ENCODE peak calls at places on chromosomes 11 and 22, in eight cellular contexts. X is HCT116; J is GM23338; M is BJ; I is CD4-positive, alpha-beta memory T cell; D is adipocyte; O is fibroblast of mammary gland; F is foreskin fibroblast. C is an unnamed sample.

GRCh38 chr11:55895216-55895615 is 12.1 kb downstream of the TRIM51 start:
- DNase-seq in X (no peak), J (peak), M (no peak), I (no peak), D (no peak), O (no peak), F (no peak), C (no peak)

GRCh38 chr11:123231777-123232176 is 36.7 kb upstream of the CLMP start:
- DNase-seq in X (no peak), J (no peak), M (no peak), I (no peak), D (no peak), O (no peak), F (no peak), C (no peak)

GRCh38 chr11:118895093-118896039 is 11.7 kb downstream of the CXCR5 start:
- DNase-seq in X (no peak), J (peak), M (no peak), I (peak), D (no peak), O (no peak), F (no peak), C (peak)

GRCh38 chr11:112525844-112526590 is 265.4 kb upstream of the PLET1 start:
- DNase-seq in X (no peak), J (no peak), M (no peak), I (no peak), D (no peak), O (no peak), F (no peak), C (peak)

GRCh38 chr11:22670803-22671202 is 4.4 kb downstream of the GAS2 start:
- DNase-seq in X (no peak), J (peak), M (no peak), I (no peak), D (no peak), O (no peak), F (no peak), C (peak)

GRCh38 chr22:31618057-31618456 is 44.0 kb downstream of the PISD start:
- DNase-seq in X (no peak), J (no peak), M (no peak), I (no peak), D (no peak), O (no peak), F (no peak), C (no peak)

GRCh38 chr11:15761235-15761634 is 595.1 kb downstream of the SOX6 start:
- DNase-seq in X (no peak), J (no peak), M (no peak), I (no peak), D (no peak), O (no peak), F (no peak), C (no peak)

GRCh38 chr11:46491661-46492331 is 100.2 kb upstream of the CHRM4 start:
- DNase-seq in X (no peak), J (no peak), M (no peak), I (no peak), D (no peak), O (no peak), F (peak), C (peak)

GRCh38 chr11:19442554-19442910 is 201.8 kb upstream of the E2F8 start:
- DNase-seq in X (no peak), J (no peak), M (no peak), I (no peak), D (no peak), O (no peak), F (no peak), C (no peak)

GRCh38 chr11:104120493-104121200 is 43.3 kb downstream of the PDGFD start:
- DNase-seq in X (no peak), J (no peak), M (no peak), I (no peak), D (no peak), O (no peak), F (no peak), C (no peak)

GRCh38 chr11:117528061-117528780 is 200.6 kb downstream of the CEP164 start:
- DNase-seq in X (no peak), J (no peak), M (no peak), I (no peak), D (no peak), O (no peak), F (no peak), C (peak)

GRCh38 chr11:75888391-75888790 is 73.4 kb downstream of the UVRAG start:
- DNase-seq in X (no peak), J (no peak), M (no peak), I (no peak), D (no peak), O (no peak), F (no peak), C (no peak)

GRCh38 chr22:22923930-22924329 is 36.3 kb downstream of the IGLL5 start:
- DNase-seq in X (no peak), J (no peak), M (no peak), I (no peak), D (no peak), O (no peak), F (no peak), C (no peak)

GRCh38 chr11:10382518-10382917 is 72.5 kb upstream of the AMPD3 start:
- DNase-seq in X (peak), J (peak), M (no peak), I (no peak), D (no peak), O (peak), F (peak), C (no peak)

GRCh38 chr11:74815966-74816365 is 67.3 kb downstream of the RNF169 start:
- DNase-seq in X (no peak), J (peak), M (no peak), I (no peak), D (no peak), O (no peak), F (no peak), C (no peak)

GRCh38 chr11:63682045-63682915 is 980 bp downstream of the RTN3 start:
- DNase-seq in X (no peak), J (peak), M (no peak), I (no peak), D (peak), O (peak), F (peak), C (peak)

GRCh38 chr11:46338636-46338987 is 8.7 kb upstream of the DGKZ start:
- DNase-seq in X (no peak), J (peak), M (no peak), I (no peak), D (no peak), O (peak), F (peak), C (no peak)

GRCh38 chr11:63813563-63814382 is 517 bp downstream of the SPINDOC start:
- DNase-seq in X (no peak), J (peak), M (no peak), I (no peak), D (peak), O (peak), F (peak), C (peak)

GRCh38 chr11:62130498-62131464 is 7.0 kb downstream of the INCENP start:
- DNase-seq in X (no peak), J (peak), M (no peak), I (no peak), D (no peak), O (no peak), F (no peak), C (no peak)

GRCh38 chr11:92251980-92252379 is 27.4 kb downstream of the FAT3 start:
- DNase-seq in X (no peak), J (no peak), M (no peak), I (no peak), D (peak), O (no peak), F (no peak), C (no peak)

GRCh38 chr11:95845168-95845567 is 54.9 kb downstream of the CEP57 start:
- DNase-seq in X (no peak), J (no peak), M (no peak), I (no peak), D (no peak), O (no peak), F (no peak), C (no peak)

GRCh38 chr11:19980957-19981669 is 179.2 kb downstream of the DBX1 start:
- DNase-seq in X (no peak), J (no peak), M (peak), I (no peak), D (peak), O (no peak), F (peak), C (no peak)

GRCh38 chr11:66221726-66222236 is 46.7 kb upstream of the RAB1B start:
- DNase-seq in X (no peak), J (no peak), M (no peak), I (no peak), D (peak), O (peak), F (peak), C (no peak)

GRCh38 chr11:57237204-57237681 is at the start of gene APLNR:
- DNase-seq in X (no peak), J (no peak), M (no peak), I (no peak), D (no peak), O (no peak), F (no peak), C (no peak)

GRCh38 chr22:44026630-44027511 is 2.8 kb downstream of the PARVB start:
- DNase-seq in X (no peak), J (no peak), M (no peak), I (peak), D (no peak), O (peak), F (peak), C (no peak)

GRCh38 chr22:46052801-46053562 is 76.0 kb upstream of the WNT7B start:
- DNase-seq in X (no peak), J (no peak), M (no peak), I (no peak), D (peak), O (peak), F (peak), C (no peak)

GRCh38 chr11:2587132-2587930 is 112.5 kb downstream of the KCNQ1OT1 start:
- DNase-seq in X (no peak), J (no peak), M (no peak), I (no peak), D (no peak), O (no peak), F (no peak), C (no peak)

GRCh38 chr11:58958500-58958899 is 19.2 kb downstream of the GLYATL1 start:
- DNase-seq in X (peak), J (peak), M (no peak), I (no peak), D (peak), O (peak), F (peak), C (peak)

GRCh38 chr11:10329935-10330334 is 25.1 kb downstream of the ADM start:
- DNase-seq in X (no peak), J (no peak), M (peak), I (no peak), D (peak), O (peak), F (peak), C (no peak)

GRCh38 chr11:127217941-127218615 is 217.5 kb upstream of the KIRREL3 start:
- DNase-seq in X (no peak), J (no peak), M (no peak), I (no peak), D (no peak), O (no peak), F (no peak), C (no peak)

GRCh38 chr11:69391192-69392103 is 90.0 kb upstream of the LINC01488 start:
- DNase-seq in X (no peak), J (no peak), M (no peak), I (no peak), D (no peak), O (no peak), F (no peak), C (no peak)

GRCh38 chr11:76158394-76159302 is 47.7 kb downstream of the WNT11 start:
- DNase-seq in X (no peak), J (no peak), M (no peak), I (no peak), D (no peak), O (no peak), F (no peak), C (no peak)

GRCh38 chr11:111476961-111477360 is 35.2 kb downstream of the BTG4 start:
- DNase-seq in X (no peak), J (no peak), M (no peak), I (no peak), D (no peak), O (no peak), F (peak), C (no peak)

GRCh38 chr11:11446562-11446961 is 93.5 kb upstream of the CSNK2A3 start:
- DNase-seq in X (no peak), J (no peak), M (no peak), I (no peak), D (no peak), O (no peak), F (no peak), C (no peak)
- H3K4me3 ChIP-seq in X (no peak), J (no peak), M (no peak), I (no peak), D (no peak), O (no peak), F (no peak), C (no peak)

GRCh38 chr22:49935561-49935960 is 17.1 kb downstream of the CRELD2 start:
- DNase-seq in X (no peak), J (peak), M (no peak), I (no peak), D (no peak), O (peak), F (no peak), C (no peak)
- H3K4me3 ChIP-seq in X (no peak), J (no peak), M (peak), I (no peak), D (no peak), O (no peak), F (no peak), C (peak)

GRCh38 chr11:134071306-134071705 is 2.4 kb downstream of the JAM3 start:
- DNase-seq in X (no peak), J (no peak), M (no peak), I (no peak), D (no peak), O (no peak), F (no peak), C (no peak)

GRCh38 chr11:134068829-134069425 is at the start of gene JAM3:
- DNase-seq in X (no peak), J (peak), M (peak), I (peak), D (peak), O (peak), F (peak), C (peak)

GRCh38 chr11:134071766-134072403 is 3.0 kb downstream of the JAM3 start:
- DNase-seq in X (no peak), J (peak), M (no peak), I (no peak), D (no peak), O (no peak), F (no peak), C (no peak)

GRCh38 chr11:134069426-134069921 is 602 bp downstream of the JAM3 start:
- DNase-seq in X (no peak), J (peak), M (no peak), I (no peak), D (peak), O (peak), F (peak), C (no peak)

DNA sequence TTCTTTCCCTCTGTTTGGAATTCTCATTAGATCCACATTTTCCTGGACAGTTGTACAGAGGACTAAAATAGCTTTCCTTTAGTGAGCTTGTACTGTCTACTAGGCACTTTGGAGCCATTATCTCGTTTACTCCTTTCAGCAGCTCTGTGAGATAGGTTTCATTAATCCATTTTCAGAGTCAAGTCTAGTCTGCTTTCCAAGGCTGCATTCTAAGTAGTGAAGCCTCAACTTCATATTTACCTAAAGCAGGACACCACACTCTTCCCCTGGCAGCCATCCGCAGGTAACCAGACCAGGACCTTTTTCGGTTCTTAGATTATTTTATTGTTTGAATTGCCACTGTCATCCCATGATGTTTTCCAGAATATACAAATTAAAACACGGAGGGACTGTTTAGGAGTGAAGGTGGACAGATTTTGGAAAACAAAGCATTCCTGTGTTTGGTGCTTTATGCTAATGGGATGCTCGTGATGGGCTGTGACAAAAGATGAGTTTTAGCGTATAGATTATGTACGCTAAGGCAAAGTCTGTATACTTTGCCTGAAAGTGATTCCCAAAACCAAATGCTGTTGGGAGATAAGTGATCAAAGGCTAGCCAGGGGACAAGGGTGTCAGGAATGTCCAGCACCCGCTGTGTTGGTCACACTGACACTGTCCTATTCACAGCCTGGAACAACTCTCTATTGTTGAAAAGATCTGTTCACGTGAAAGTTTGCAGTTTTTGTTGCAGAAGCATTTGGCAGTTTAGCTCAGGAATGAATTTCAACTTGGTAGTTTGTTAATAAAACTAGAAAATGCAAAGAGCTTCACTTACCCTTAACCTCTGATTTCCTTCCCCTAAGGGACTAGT is 1.3 kb downstream of the JAM3 start:
- DNase-seq in X (no peak), J (no peak), M (no peak), I (no peak), D (no peak), O (no peak), F (no peak), C (no peak)
- H3K4me3 ChIP-seq in X (no peak), J (peak), M (peak), I (no peak), D (peak), O (peak), F (peak), C (peak)

GRCh38 chr11:124896071-124896750 is 1.5 kb downstream of the ROBO4 start:
- DNase-seq in X (no peak), J (no peak), M (no peak), I (no peak), D (no peak), O (no peak), F (no peak), C (no peak)

GRCh38 chr11:124896821-124897391 is 759 bp downstream of the ROBO4 start:
- DNase-seq in X (no peak), J (no peak), M (no peak), I (no peak), D (no peak), O (peak), F (peak), C (no peak)

GRCh38 chr11:124893781-124894401 is 3.8 kb downstream of the ROBO4 start:
- DNase-seq in X (no peak), J (no peak), M (no peak), I (no peak), D (no peak), O (no peak), F (no peak), C (no peak)

GRCh38 chr11:124894606-124895430 is 2.8 kb downstream of the ROBO4 start:
- DNase-seq in X (no peak), J (no peak), M (no peak), I (no peak), D (peak), O (peak), F (peak), C (no peak)

GRCh38 chr11:124895471-124895971 is 2.1 kb downstream of the ROBO4 start:
- DNase-seq in X (no peak), J (no peak), M (no peak), I (no peak), D (no peak), O (no peak), F (no peak), C (no peak)
- H3K4me3 ChIP-seq in X (no peak), J (no peak), M (no peak), I (no peak), D (no peak), O (no peak), F (no peak), C (no peak)

GRCh38 chr11:134275534-134276395 is at the start of gene GLB1L3:
- DNase-seq in X (no peak), J (peak), M (no peak), I (peak), D (peak), O (no peak), F (peak), C (peak)
- H3K4me3 ChIP-seq in X (no peak), J (peak), M (no peak), I (peak), D (peak), O (no peak), F (no peak), C (peak)

GRCh38 chr11:30015725-30016449 is 943 bp downstream of the KCNA4 start:
- DNase-seq in X (no peak), J (peak), M (no peak), I (no peak), D (no peak), O (no peak), F (no peak), C (no peak)
- H3K4me3 ChIP-seq in X (no peak), J (peak), M (no peak), I (no peak), D (no peak), O (no peak), F (no peak), C (no peak)

GRCh38 chr11:7671807-7672206 is 1.5 kb downstream of the CYB5R2 start:
- DNase-seq in X (no peak), J (no peak), M (no peak), I (no peak), D (no peak), O (no peak), F (no peak), C (no peak)

GRCh38 chr11:7671347-7671746 is 2.0 kb downstream of the CYB5R2 start:
- DNase-seq in X (no peak), J (no peak), M (no peak), I (no peak), D (no peak), O (no peak), F (no peak), C (no peak)

GRCh38 chr11:7673724-7674434 is 579 bp upstream of the CYB5R2 start:
- DNase-seq in X (peak), J (peak), M (no peak), I (no peak), D (no peak), O (peak), F (peak), C (no peak)

GRCh38 chr11:7672276-7672959 is 882 bp downstream of the CYB5R2 start:
- DNase-seq in X (no peak), J (no peak), M (no peak), I (no peak), D (no peak), O (no peak), F (peak), C (no peak)

DNA sequence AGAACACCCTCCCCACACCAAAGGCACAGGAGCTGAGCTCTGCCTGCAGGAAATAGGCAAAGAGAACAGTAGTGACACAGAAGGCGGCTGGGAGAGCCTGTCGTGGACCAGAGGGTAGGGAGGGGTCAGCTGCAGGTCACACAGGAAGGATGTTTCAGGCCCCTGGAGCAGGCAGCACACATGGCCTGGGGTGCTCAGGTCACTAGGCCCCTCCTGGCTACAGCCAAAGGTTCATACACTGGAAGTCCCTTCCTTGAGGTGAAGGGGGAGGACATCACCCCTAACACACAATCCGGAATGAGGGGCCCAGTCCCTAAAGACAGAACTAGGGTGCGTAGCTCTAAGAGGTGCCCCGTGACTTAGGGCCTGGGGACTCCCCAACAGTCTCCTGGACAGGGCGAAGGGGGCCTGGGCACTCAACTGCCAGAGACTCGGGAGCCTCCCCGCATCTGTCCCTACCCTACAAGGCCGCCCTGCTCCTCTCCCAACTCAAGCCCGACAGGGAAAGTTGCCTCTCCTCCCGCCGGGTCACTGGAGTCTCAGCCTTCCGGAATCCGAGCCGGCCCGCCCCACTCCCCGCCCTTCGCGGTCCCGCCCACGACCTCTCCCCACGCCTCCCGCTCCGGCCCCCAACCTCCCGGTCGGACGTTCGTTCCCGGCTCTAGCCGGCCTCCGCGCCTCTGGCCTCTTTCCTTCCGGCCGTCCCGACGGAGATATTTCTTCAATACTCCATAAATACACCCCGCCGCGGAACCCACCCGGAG is at the start of gene CYB5R2:
- DNase-seq in X (peak), J (peak), M (no peak), I (no peak), D (peak), O (peak), F (peak), C (no peak)
- H3K4me3 ChIP-seq in X (peak), J (peak), M (peak), I (no peak), D (peak), O (peak), F (peak), C (no peak)